ENCODE peak calls at places on chromosome 21, in seven cellular contexts. One of them, this sample, is unnamed.
A peak's percentile ranks its signal among the peaks of the same experiment; 100 is the strongest.

GRCh38 chr21:17819878-17820232 is 699 bp upstream of the C21orf91 start:
- DNase-seq in naive thymus-derived CD4-positive, alpha-beta T cell: no peak
- DNase-seq in uterus: no peak
- DNase-seq in IMR-90: peak; percentile 72
- DNase-seq in endodermal cell: no peak
- DNase-seq in small intestine: no peak
- DNase-seq in cardiac muscle cell: no peak
- DNase-seq in this sample: no peak

GRCh38 chr21:38234395-38235142 is 22.2 kb upstream of the KCNJ15 start:
- DNase-seq in naive thymus-derived CD4-positive, alpha-beta T cell: no peak
- DNase-seq in uterus: no peak
- DNase-seq in IMR-90: no peak
- DNase-seq in endodermal cell: no peak
- DNase-seq in small intestine: no peak
- DNase-seq in cardiac muscle cell: no peak
- DNase-seq in this sample: no peak

GRCh38 chr21:34227386-34227852 is 136.4 kb upstream of the KCNE2 start:
- DNase-seq in naive thymus-derived CD4-positive, alpha-beta T cell: no peak
- DNase-seq in uterus: no peak
- DNase-seq in IMR-90: peak; percentile 45
- DNase-seq in endodermal cell: no peak
- DNase-seq in small intestine: no peak
- DNase-seq in cardiac muscle cell: peak; percentile 84
- DNase-seq in this sample: peak; percentile 73

GRCh38 chr21:35020902-35021301 is 28.2 kb downstream of the RUNX1 start:
- DNase-seq in naive thymus-derived CD4-positive, alpha-beta T cell: no peak
- DNase-seq in uterus: no peak
- DNase-seq in IMR-90: peak; percentile 49
- DNase-seq in endodermal cell: peak; percentile 2
- DNase-seq in small intestine: no peak
- DNase-seq in cardiac muscle cell: no peak
- DNase-seq in this sample: no peak

GRCh38 chr21:39048064-39048463 is 135.2 kb downstream of the PSMG1 start:
- DNase-seq in naive thymus-derived CD4-positive, alpha-beta T cell: no peak
- DNase-seq in uterus: no peak
- DNase-seq in IMR-90: peak; percentile 4
- DNase-seq in endodermal cell: peak; percentile 91
- DNase-seq in small intestine: peak; percentile 70
- DNase-seq in cardiac muscle cell: peak; percentile 80
- DNase-seq in this sample: peak; percentile 90

GRCh38 chr21:35575280-35575915 is 484.9 kb downstream of the SETD4 start:
- DNase-seq in naive thymus-derived CD4-positive, alpha-beta T cell: no peak
- DNase-seq in uterus: no peak
- DNase-seq in IMR-90: peak; percentile 96
- DNase-seq in endodermal cell: no peak
- DNase-seq in small intestine: no peak
- DNase-seq in cardiac muscle cell: no peak
- DNase-seq in this sample: peak; percentile 81

GRCh38 chr21:14541840-14542495 is 4.1 kb downstream of the SAMSN1 start:
- DNase-seq in naive thymus-derived CD4-positive, alpha-beta T cell: no peak
- DNase-seq in uterus: no peak
- DNase-seq in IMR-90: no peak
- DNase-seq in endodermal cell: no peak
- DNase-seq in small intestine: no peak
- DNase-seq in cardiac muscle cell: peak; percentile 36
- DNase-seq in this sample: no peak

GRCh38 chr21:29289317-29289716 is 9.4 kb upstream of the BACH1 start:
- DNase-seq in naive thymus-derived CD4-positive, alpha-beta T cell: no peak
- DNase-seq in uterus: no peak
- DNase-seq in IMR-90: no peak
- DNase-seq in endodermal cell: no peak
- DNase-seq in small intestine: no peak
- DNase-seq in cardiac muscle cell: peak; percentile 47
- DNase-seq in this sample: no peak

GRCh38 chr21:37829447-37829846 is 86.8 kb downstream of the KCNJ6 start:
- DNase-seq in naive thymus-derived CD4-positive, alpha-beta T cell: no peak
- DNase-seq in uterus: no peak
- DNase-seq in IMR-90: peak; percentile 70
- DNase-seq in endodermal cell: no peak
- DNase-seq in small intestine: peak; percentile 91
- DNase-seq in cardiac muscle cell: peak; percentile 5
- DNase-seq in this sample: peak; percentile 65

GRCh38 chr21:41973861-41974751 is 20.3 kb upstream of the C2CD2 start:
- DNase-seq in naive thymus-derived CD4-positive, alpha-beta T cell: no peak
- DNase-seq in uterus: peak; percentile 40
- DNase-seq in IMR-90: peak; percentile 5
- DNase-seq in endodermal cell: peak; percentile 77
- DNase-seq in small intestine: peak; percentile 61
- DNase-seq in cardiac muscle cell: peak; percentile 19
- DNase-seq in this sample: no peak
- H3K27ac ChIP-seq in naive thymus-derived CD4-positive, alpha-beta T cell: no peak overlapping the region
- H3K27ac ChIP-seq in uterus: no peak overlapping the region
- H3K27ac ChIP-seq in IMR-90: no peak overlapping the region
- H3K27ac ChIP-seq in endodermal cell: no peak overlapping the region
- H3K27ac ChIP-seq in small intestine: no peak overlapping the region
- H3K27ac ChIP-seq in cardiac muscle cell: no peak overlapping the region
- H3K27ac ChIP-seq in this sample: no peak overlapping the region

DNA sequence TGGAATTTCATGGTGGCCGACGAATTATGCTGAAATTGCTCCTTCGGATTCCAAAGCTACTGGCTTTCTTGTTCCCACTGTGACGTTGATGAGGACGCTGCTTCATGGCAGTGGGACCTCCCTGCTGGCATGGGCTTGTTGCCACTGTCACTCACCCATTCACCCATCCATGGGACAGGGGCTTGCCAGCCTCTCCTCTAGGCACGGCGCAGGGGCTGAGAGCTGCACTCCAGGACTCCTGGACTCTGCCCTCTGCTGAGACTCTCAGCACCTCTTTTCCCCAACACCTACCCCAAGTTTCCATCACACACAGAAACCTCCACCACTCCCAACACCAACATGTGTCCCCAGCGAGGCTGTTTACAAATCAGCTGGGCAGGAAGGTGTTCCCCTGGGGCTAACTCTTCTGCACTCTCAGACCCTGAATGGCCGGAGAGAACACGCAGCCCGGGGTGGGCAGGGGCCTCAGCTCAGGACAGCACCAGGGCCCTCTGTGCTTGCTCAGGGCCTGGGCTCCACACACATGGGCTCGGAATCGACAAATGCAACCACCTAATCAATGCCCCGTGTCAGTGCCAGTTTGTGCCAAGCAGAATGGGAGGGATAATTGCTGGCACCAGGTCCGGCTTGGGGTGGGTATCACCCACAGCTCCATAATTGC is 3.1 kb downstream of the ITGB2 start:
- DNase-seq in naive thymus-derived CD4-positive, alpha-beta T cell: no peak
- DNase-seq in uterus: no peak
- DNase-seq in IMR-90: no peak
- DNase-seq in endodermal cell: peak; percentile 34
- DNase-seq in small intestine: no peak
- DNase-seq in cardiac muscle cell: no peak
- DNase-seq in this sample: no peak
- H3K27ac ChIP-seq in naive thymus-derived CD4-positive, alpha-beta T cell: peak overlapping the region; percentile 72
- H3K27ac ChIP-seq in uterus: no peak overlapping the region
- H3K27ac ChIP-seq in IMR-90: no peak overlapping the region
- H3K27ac ChIP-seq in endodermal cell: no peak overlapping the region
- H3K27ac ChIP-seq in small intestine: no peak overlapping the region
- H3K27ac ChIP-seq in cardiac muscle cell: no peak overlapping the region
- H3K27ac ChIP-seq in this sample: no peak overlapping the region

GRCh38 chr21:44718571-44718970 is 7.2 kb upstream of the TSPEAR start:
- DNase-seq in naive thymus-derived CD4-positive, alpha-beta T cell: no peak
- DNase-seq in uterus: no peak
- DNase-seq in IMR-90: no peak
- DNase-seq in endodermal cell: peak; percentile 83
- DNase-seq in small intestine: no peak
- DNase-seq in cardiac muscle cell: no peak
- DNase-seq in this sample: no peak
- H3K27ac ChIP-seq in naive thymus-derived CD4-positive, alpha-beta T cell: no peak overlapping the region
- H3K27ac ChIP-seq in uterus: no peak overlapping the region
- H3K27ac ChIP-seq in IMR-90: no peak overlapping the region
- H3K27ac ChIP-seq in endodermal cell: no peak overlapping the region
- H3K27ac ChIP-seq in small intestine: no peak overlapping the region
- H3K27ac ChIP-seq in cardiac muscle cell: no peak overlapping the region
- H3K27ac ChIP-seq in this sample: no peak overlapping the region

DNA sequence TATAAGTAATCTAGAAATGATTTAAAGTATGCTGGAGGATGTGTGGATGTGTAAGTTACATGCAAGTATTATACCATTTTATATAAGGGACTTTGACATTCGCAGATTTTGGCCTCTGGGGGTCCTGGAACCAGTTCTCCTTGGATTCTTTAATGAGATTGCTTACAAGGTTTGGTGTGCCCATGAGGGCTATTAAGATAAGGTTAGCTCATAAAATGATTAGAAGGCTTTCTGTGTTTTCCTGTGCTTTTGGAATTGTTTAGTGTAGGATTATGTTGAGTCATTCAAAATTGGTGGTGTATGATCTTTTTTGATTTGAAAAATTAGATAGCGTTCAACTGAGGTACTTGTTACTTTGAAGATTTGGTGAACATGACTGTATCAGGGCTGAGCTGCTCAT is 5.6 kb downstream of the USP25 start:
- DNase-seq in naive thymus-derived CD4-positive, alpha-beta T cell: no peak
- DNase-seq in uterus: no peak
- DNase-seq in IMR-90: no peak
- DNase-seq in endodermal cell: no peak
- DNase-seq in small intestine: no peak
- DNase-seq in cardiac muscle cell: no peak
- DNase-seq in this sample: no peak
- H3K27ac ChIP-seq in naive thymus-derived CD4-positive, alpha-beta T cell: no peak overlapping the region
- H3K27ac ChIP-seq in uterus: peak overlapping the region; percentile 33
- H3K27ac ChIP-seq in IMR-90: no peak overlapping the region
- H3K27ac ChIP-seq in endodermal cell: no peak overlapping the region
- H3K27ac ChIP-seq in small intestine: peak overlapping the region; percentile 20
- H3K27ac ChIP-seq in cardiac muscle cell: no peak overlapping the region
- H3K27ac ChIP-seq in this sample: no peak overlapping the region

GRCh38 chr21:41801256-41801655 is 34.4 kb upstream of the RIPK4 start:
- DNase-seq in naive thymus-derived CD4-positive, alpha-beta T cell: no peak
- DNase-seq in uterus: no peak
- DNase-seq in IMR-90: no peak
- DNase-seq in endodermal cell: no peak
- DNase-seq in small intestine: no peak
- DNase-seq in cardiac muscle cell: no peak
- DNase-seq in this sample: peak; percentile 6
- H3K27ac ChIP-seq in naive thymus-derived CD4-positive, alpha-beta T cell: no peak overlapping the region
- H3K27ac ChIP-seq in uterus: no peak overlapping the region
- H3K27ac ChIP-seq in IMR-90: no peak overlapping the region
- H3K27ac ChIP-seq in endodermal cell: no peak overlapping the region
- H3K27ac ChIP-seq in small intestine: no peak overlapping the region
- H3K27ac ChIP-seq in cardiac muscle cell: no peak overlapping the region
- H3K27ac ChIP-seq in this sample: no peak overlapping the region

DNA sequence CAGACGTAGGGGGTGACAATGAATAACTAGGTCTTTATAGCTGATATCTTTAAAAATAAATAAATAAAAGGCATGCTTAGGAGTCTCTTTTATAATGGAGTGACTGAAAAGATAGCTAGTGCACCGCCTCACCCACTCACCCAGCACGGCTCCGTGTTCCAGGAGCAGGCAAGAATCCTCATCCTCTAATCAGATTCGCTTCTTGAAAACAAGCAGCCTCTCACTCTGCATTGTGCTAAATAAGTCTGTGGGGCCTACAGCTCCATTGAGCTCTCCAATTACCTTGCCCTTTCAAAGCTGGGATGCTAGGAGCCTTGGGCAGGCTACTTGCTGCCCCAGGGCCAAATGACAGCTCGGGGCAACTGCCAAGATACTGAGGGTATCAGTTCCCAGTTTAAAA is 91.5 kb downstream of the TIAM1 start:
- DNase-seq in naive thymus-derived CD4-positive, alpha-beta T cell: no peak
- DNase-seq in uterus: no peak
- DNase-seq in IMR-90: no peak
- DNase-seq in endodermal cell: no peak
- DNase-seq in small intestine: no peak
- DNase-seq in cardiac muscle cell: no peak
- DNase-seq in this sample: no peak
- H3K27ac ChIP-seq in naive thymus-derived CD4-positive, alpha-beta T cell: no peak overlapping the region
- H3K27ac ChIP-seq in uterus: no peak overlapping the region
- H3K27ac ChIP-seq in IMR-90: no peak overlapping the region
- H3K27ac ChIP-seq in endodermal cell: peak overlapping the region; percentile 40
- H3K27ac ChIP-seq in small intestine: no peak overlapping the region
- H3K27ac ChIP-seq in cardiac muscle cell: no peak overlapping the region
- H3K27ac ChIP-seq in this sample: no peak overlapping the region

GRCh38 chr21:42678618-42679295 is 25.3 kb downstream of the PDE9A start:
- DNase-seq in naive thymus-derived CD4-positive, alpha-beta T cell: no peak
- DNase-seq in uterus: no peak
- DNase-seq in IMR-90: no peak
- DNase-seq in endodermal cell: no peak
- DNase-seq in small intestine: no peak
- DNase-seq in cardiac muscle cell: no peak
- DNase-seq in this sample: no peak
- H3K27ac ChIP-seq in naive thymus-derived CD4-positive, alpha-beta T cell: no peak overlapping the region
- H3K27ac ChIP-seq in uterus: no peak overlapping the region
- H3K27ac ChIP-seq in IMR-90: no peak overlapping the region
- H3K27ac ChIP-seq in endodermal cell: no peak overlapping the region
- H3K27ac ChIP-seq in small intestine: no peak overlapping the region
- H3K27ac ChIP-seq in cardiac muscle cell: no peak overlapping the region
- H3K27ac ChIP-seq in this sample: no peak overlapping the region

DNA sequence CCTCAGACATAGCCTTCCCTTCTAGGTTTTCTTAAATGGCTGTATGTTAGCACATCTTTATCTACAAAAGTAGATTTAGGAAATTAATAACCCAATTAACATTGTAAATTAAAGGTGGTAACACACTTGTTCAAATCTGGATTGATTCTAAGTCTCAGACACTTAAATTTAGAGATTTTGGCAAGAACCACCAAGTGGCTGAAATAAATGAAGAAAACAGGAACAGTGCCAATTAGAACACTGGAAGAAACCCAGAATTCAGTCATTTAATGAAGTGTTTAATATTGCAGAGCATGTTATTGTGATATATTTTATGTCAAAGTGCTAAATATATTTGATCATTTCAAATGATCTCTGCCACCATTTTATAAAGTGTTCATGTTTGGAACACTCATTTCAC is 628.2 kb downstream of the USP25 start:
- DNase-seq in naive thymus-derived CD4-positive, alpha-beta T cell: no peak
- DNase-seq in uterus: no peak
- DNase-seq in IMR-90: no peak
- DNase-seq in endodermal cell: no peak
- DNase-seq in small intestine: no peak
- DNase-seq in cardiac muscle cell: peak; percentile 13
- DNase-seq in this sample: no peak
- H3K27ac ChIP-seq in naive thymus-derived CD4-positive, alpha-beta T cell: no peak overlapping the region
- H3K27ac ChIP-seq in uterus: no peak overlapping the region
- H3K27ac ChIP-seq in IMR-90: no peak overlapping the region
- H3K27ac ChIP-seq in endodermal cell: no peak overlapping the region
- H3K27ac ChIP-seq in small intestine: no peak overlapping the region
- H3K27ac ChIP-seq in cardiac muscle cell: no peak overlapping the region
- H3K27ac ChIP-seq in this sample: no peak overlapping the region

DNA sequence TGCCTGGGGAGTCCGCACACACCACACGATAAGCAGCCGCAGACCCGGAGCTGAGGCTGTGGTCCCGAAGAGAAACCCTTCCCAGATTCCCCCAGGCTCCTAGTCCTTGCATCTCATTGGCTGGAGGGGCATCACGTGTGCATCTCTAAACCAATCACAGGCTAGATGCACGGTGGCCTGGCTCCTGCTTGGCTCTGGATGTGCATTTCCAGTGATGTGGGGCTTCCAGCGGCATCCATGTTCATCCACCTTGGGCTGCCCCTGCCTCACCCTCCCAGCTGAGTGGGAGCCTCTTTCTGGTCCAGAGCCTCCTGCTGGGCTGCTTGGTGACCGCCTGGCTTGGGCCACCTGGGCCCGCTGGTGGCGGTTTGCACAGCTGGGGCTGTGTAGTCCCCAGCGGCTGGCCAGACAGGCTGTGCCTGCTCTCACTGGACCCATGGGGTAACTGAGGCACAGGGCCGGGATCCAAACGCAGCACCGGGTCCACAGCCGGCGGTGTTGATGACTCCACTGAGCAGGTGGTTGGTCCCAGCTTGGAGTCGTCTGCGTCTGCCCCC is 41.1 kb downstream of the COL6A1 start:
- DNase-seq in naive thymus-derived CD4-positive, alpha-beta T cell: no peak
- DNase-seq in uterus: peak; percentile 44
- DNase-seq in IMR-90: no peak
- DNase-seq in endodermal cell: no peak
- DNase-seq in small intestine: no peak
- DNase-seq in cardiac muscle cell: no peak
- DNase-seq in this sample: no peak
- H3K27ac ChIP-seq in naive thymus-derived CD4-positive, alpha-beta T cell: no peak overlapping the region
- H3K27ac ChIP-seq in uterus: peak overlapping the region; percentile 79
- H3K27ac ChIP-seq in IMR-90: no peak overlapping the region
- H3K27ac ChIP-seq in endodermal cell: no peak overlapping the region
- H3K27ac ChIP-seq in small intestine: peak overlapping the region; percentile 11
- H3K27ac ChIP-seq in cardiac muscle cell: no peak overlapping the region
- H3K27ac ChIP-seq in this sample: no peak overlapping the region